ENCODE peak calls at places on chromosome 13, in eight cellular contexts. B, V, K, S, W, G, Q and X are unnamed samples.

GRCh38 chr13:113907637-113908617 is 44.1 kb upstream of the GAS6 start:
- DNase-seq in B (peak), V (peak), K (no peak), S (no peak), W (no peak), G (peak), Q (peak), X (no peak)

GRCh38 chr13:34303346-34303745 is 485.4 kb downstream of the RFC3 start:
- DNase-seq in B (no peak), V (no peak), K (no peak), S (no peak), W (no peak), G (no peak), Q (no peak), X (no peak)

GRCh38 chr13:93227906-93228801 is 1.5 kb downstream of the GPC6 start:
- DNase-seq in B (peak), V (no peak), K (peak), S (no peak), W (no peak), G (no peak), Q (peak), X (no peak)

GRCh38 chr13:65597839-65598818 is 1632.0 kb downstream of the PCDH9 start:
- DNase-seq in B (no peak), V (peak), K (no peak), S (no peak), W (no peak), G (peak), Q (peak), X (no peak)

GRCh38 chr13:30398601-30399072 is 23.7 kb upstream of the UBE2L5 start:
- DNase-seq in B (no peak), V (no peak), K (no peak), S (no peak), W (no peak), G (no peak), Q (no peak), X (no peak)

GRCh38 chr13:113855012-113855921 is 8.6 kb downstream of the GAS6 start:
- DNase-seq in B (no peak), V (no peak), K (peak), S (no peak), W (no peak), G (no peak), Q (no peak), X (no peak)

GRCh38 chr13:99033814-99034213 is 56.0 kb upstream of the DOCK9 start:
- DNase-seq in B (peak), V (no peak), K (no peak), S (no peak), W (no peak), G (no peak), Q (peak), X (peak)

GRCh38 chr13:78430166-78430791 is 173.1 kb downstream of the POU4F1 start:
- DNase-seq in B (peak), V (no peak), K (no peak), S (no peak), W (no peak), G (no peak), Q (no peak), X (no peak)

GRCh38 chr13:76820759-76821158 is 65.4 kb downstream of the KCTD12 start:
- DNase-seq in B (no peak), V (no peak), K (peak), S (no peak), W (no peak), G (no peak), Q (peak), X (no peak)

GRCh38 chr13:44819245-44819644 is 170.0 kb downstream of the NUFIP1 start:
- DNase-seq in B (peak), V (peak), K (no peak), S (no peak), W (no peak), G (peak), Q (peak), X (no peak)